ENCODE peak calls at places on chromosomes 13 and 19, in nine cellular contexts. One of them, this sample, is unnamed.

GRCh38 chr19:41308450-41309224 is 1.3 kb upstream of the CCDC97 start:
- DNase-seq in stomach: peak; percentile 98
- DNase-seq in psoas muscle: peak; percentile 93
- DNase-seq in fibroblast of lung: peak; percentile 74
- DNase-seq in GM06990: peak; percentile 56
- DNase-seq in DND-41: peak; percentile 87
- DNase-seq in OCI-LY7: peak; percentile 86
- DNase-seq in cardiac muscle cell: peak; percentile 94
- DNase-seq in fibroblast of the aortic adventitia: peak; percentile 93
- DNase-seq in this sample: peak; percentile 92

GRCh38 chr13:60226507-60226906 is 62.8 kb upstream of the DIAPH3 start:
- DNase-seq in stomach: no peak
- DNase-seq in psoas muscle: no peak
- DNase-seq in fibroblast of lung: peak; percentile 14
- DNase-seq in GM06990: no peak
- DNase-seq in DND-41: no peak
- DNase-seq in OCI-LY7: peak; percentile 3
- DNase-seq in cardiac muscle cell: peak; percentile 53
- DNase-seq in fibroblast of the aortic adventitia: peak; percentile 25
- DNase-seq in this sample: peak; percentile 20

GRCh38 chr13:43558942-43559341 is 227.8 kb downstream of the ENOX1 start:
- DNase-seq in stomach: no peak
- DNase-seq in psoas muscle: no peak
- DNase-seq in fibroblast of lung: no peak
- DNase-seq in GM06990: no peak
- DNase-seq in DND-41: no peak
- DNase-seq in OCI-LY7: no peak
- DNase-seq in cardiac muscle cell: no peak
- DNase-seq in fibroblast of the aortic adventitia: peak; percentile 50
- DNase-seq in this sample: no peak

GRCh38 chr13:43072394-43072793 is 49.0 kb downstream of the DNAJC15 start:
- DNase-seq in stomach: no peak
- DNase-seq in psoas muscle: peak; percentile 61
- DNase-seq in fibroblast of lung: no peak
- DNase-seq in GM06990: no peak
- DNase-seq in DND-41: no peak
- DNase-seq in OCI-LY7: no peak
- DNase-seq in cardiac muscle cell: peak; percentile 58
- DNase-seq in fibroblast of the aortic adventitia: no peak
- DNase-seq in this sample: no peak

GRCh38 chr13:55439450-55439849 is 1701.3 kb upstream of the PRR20A start:
- DNase-seq in stomach: no peak
- DNase-seq in psoas muscle: no peak
- DNase-seq in fibroblast of lung: no peak
- DNase-seq in GM06990: no peak
- DNase-seq in DND-41: no peak
- DNase-seq in OCI-LY7: no peak
- DNase-seq in cardiac muscle cell: no peak
- DNase-seq in fibroblast of the aortic adventitia: no peak
- DNase-seq in this sample: no peak

GRCh38 chr13:113029487-113030258 is 60.7 kb downstream of the MCF2L start:
- DNase-seq in stomach: peak; percentile 53
- DNase-seq in psoas muscle: no peak
- DNase-seq in fibroblast of lung: no peak
- DNase-seq in GM06990: peak; percentile 38
- DNase-seq in DND-41: peak; percentile 60
- DNase-seq in OCI-LY7: peak; percentile 34
- DNase-seq in cardiac muscle cell: peak; percentile 18
- DNase-seq in fibroblast of the aortic adventitia: no peak
- DNase-seq in this sample: peak; percentile 8

GRCh38 chr19:3857449-3858003 is 11.3 kb downstream of the ZFR2 start:
- DNase-seq in stomach: no peak
- DNase-seq in psoas muscle: no peak
- DNase-seq in fibroblast of lung: no peak
- DNase-seq in GM06990: peak; percentile 67
- DNase-seq in DND-41: peak; percentile 16
- DNase-seq in OCI-LY7: peak; percentile 39
- DNase-seq in cardiac muscle cell: no peak
- DNase-seq in fibroblast of the aortic adventitia: no peak
- DNase-seq in this sample: peak; percentile 79

GRCh38 chr13:85970727-85971126 is 171.5 kb upstream of the SLITRK6 start:
- DNase-seq in stomach: no peak
- DNase-seq in psoas muscle: no peak
- DNase-seq in fibroblast of lung: no peak
- DNase-seq in GM06990: no peak
- DNase-seq in DND-41: no peak
- DNase-seq in OCI-LY7: no peak
- DNase-seq in cardiac muscle cell: peak; percentile 17
- DNase-seq in fibroblast of the aortic adventitia: peak; percentile 4
- DNase-seq in this sample: no peak

GRCh38 chr13:28851422-28851821 is 31.3 kb downstream of the MTUS2 start:
- DNase-seq in stomach: no peak
- DNase-seq in psoas muscle: no peak
- DNase-seq in fibroblast of lung: no peak
- DNase-seq in GM06990: no peak
- DNase-seq in DND-41: no peak
- DNase-seq in OCI-LY7: no peak
- DNase-seq in cardiac muscle cell: no peak
- DNase-seq in fibroblast of the aortic adventitia: no peak
- DNase-seq in this sample: no peak

GRCh38 chr13:93368705-93369104 is 142.1 kb downstream of the GPC6 start:
- DNase-seq in stomach: no peak
- DNase-seq in psoas muscle: no peak
- DNase-seq in fibroblast of lung: no peak
- DNase-seq in GM06990: no peak
- DNase-seq in DND-41: no peak
- DNase-seq in OCI-LY7: no peak
- DNase-seq in cardiac muscle cell: no peak
- DNase-seq in fibroblast of the aortic adventitia: no peak
- DNase-seq in this sample: no peak

GRCh38 chr19:33022472-33023116 is 42.1 kb downstream of the RHPN2 start:
- DNase-seq in stomach: no peak
- DNase-seq in psoas muscle: no peak
- DNase-seq in fibroblast of lung: no peak
- DNase-seq in GM06990: no peak
- DNase-seq in DND-41: no peak
- DNase-seq in OCI-LY7: no peak
- DNase-seq in cardiac muscle cell: no peak
- DNase-seq in fibroblast of the aortic adventitia: no peak
- DNase-seq in this sample: no peak

GRCh38 chr19:48461651-48461981 is 6.2 kb downstream of the KCNJ14 start:
- DNase-seq in stomach: no peak
- DNase-seq in psoas muscle: no peak
- DNase-seq in fibroblast of lung: no peak
- DNase-seq in GM06990: no peak
- DNase-seq in DND-41: no peak
- DNase-seq in OCI-LY7: no peak
- DNase-seq in cardiac muscle cell: no peak
- DNase-seq in fibroblast of the aortic adventitia: no peak
- DNase-seq in this sample: no peak

GRCh38 chr13:48155850-48156249 is 60.9 kb upstream of the MED4 start:
- DNase-seq in stomach: no peak
- DNase-seq in psoas muscle: no peak
- DNase-seq in fibroblast of lung: peak; percentile 73
- DNase-seq in GM06990: peak; percentile 36
- DNase-seq in DND-41: peak; percentile 25
- DNase-seq in OCI-LY7: no peak
- DNase-seq in cardiac muscle cell: peak; percentile 69
- DNase-seq in fibroblast of the aortic adventitia: peak; percentile 61
- DNase-seq in this sample: peak; percentile 42

GRCh38 chr13:48156466-48156865 is 61.6 kb upstream of the MED4 start:
- DNase-seq in stomach: peak; percentile 30
- DNase-seq in psoas muscle: no peak
- DNase-seq in fibroblast of lung: no peak
- DNase-seq in GM06990: no peak
- DNase-seq in DND-41: peak; percentile 85
- DNase-seq in OCI-LY7: peak; percentile 27
- DNase-seq in cardiac muscle cell: no peak
- DNase-seq in fibroblast of the aortic adventitia: no peak
- DNase-seq in this sample: peak; percentile 46

GRCh38 chr13:48151766-48152165 is 56.9 kb upstream of the MED4 start:
- DNase-seq in stomach: no peak
- DNase-seq in psoas muscle: no peak
- DNase-seq in fibroblast of lung: peak; percentile 53
- DNase-seq in GM06990: no peak
- DNase-seq in DND-41: no peak
- DNase-seq in OCI-LY7: no peak
- DNase-seq in cardiac muscle cell: no peak
- DNase-seq in fibroblast of the aortic adventitia: no peak
- DNase-seq in this sample: no peak

GRCh38 chr13:48153186-48153585 is 58.3 kb upstream of the MED4 start:
- DNase-seq in stomach: no peak
- DNase-seq in psoas muscle: no peak
- DNase-seq in fibroblast of lung: no peak
- DNase-seq in GM06990: no peak
- DNase-seq in DND-41: no peak
- DNase-seq in OCI-LY7: no peak
- DNase-seq in cardiac muscle cell: no peak
- DNase-seq in fibroblast of the aortic adventitia: no peak
- DNase-seq in this sample: no peak

DNA sequence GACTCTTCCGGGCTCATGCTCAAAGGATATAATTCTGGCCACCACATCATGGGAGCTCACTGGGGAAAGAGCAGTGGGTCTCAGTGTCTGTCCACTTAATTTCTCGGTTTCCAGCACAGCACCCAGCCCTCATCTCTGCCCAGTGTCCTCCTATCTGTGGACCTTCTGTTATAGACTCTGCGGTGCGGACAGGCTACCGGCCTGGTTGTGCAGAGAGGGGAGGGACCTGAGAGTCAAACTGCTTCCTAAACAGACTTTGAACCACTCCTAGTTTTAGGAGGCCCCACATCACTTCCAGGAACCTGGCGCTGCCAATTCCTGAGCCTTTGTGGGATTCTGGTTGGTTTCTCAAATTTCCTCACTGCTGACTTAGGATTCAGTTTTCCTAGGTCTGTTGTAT is 59.8 kb upstream of the MED4 start:
- DNase-seq in stomach: no peak
- DNase-seq in psoas muscle: no peak
- DNase-seq in fibroblast of lung: no peak
- DNase-seq in GM06990: no peak
- DNase-seq in DND-41: no peak
- DNase-seq in OCI-LY7: no peak
- DNase-seq in cardiac muscle cell: no peak
- DNase-seq in fibroblast of the aortic adventitia: no peak
- DNase-seq in this sample: no peak
- H3K4me3 ChIP-seq in stomach: no peak overlapping the region
- H3K4me3 ChIP-seq in psoas muscle: no peak overlapping the region
- H3K4me3 ChIP-seq in fibroblast of lung: no peak overlapping the region
- H3K4me3 ChIP-seq in GM06990: no peak overlapping the region
- H3K4me3 ChIP-seq in DND-41: no peak overlapping the region
- H3K4me3 ChIP-seq in OCI-LY7: no peak overlapping the region
- H3K4me3 ChIP-seq in cardiac muscle cell: no peak overlapping the region
- H3K4me3 ChIP-seq in fibroblast of the aortic adventitia: no peak overlapping the region
- H3K4me3 ChIP-seq in this sample: no peak overlapping the region

GRCh38 chr13:99702687-99703319 is 201.5 kb downstream of the TM9SF2 start:
- DNase-seq in stomach: no peak
- DNase-seq in psoas muscle: no peak
- DNase-seq in fibroblast of lung: no peak
- DNase-seq in GM06990: no peak
- DNase-seq in DND-41: no peak
- DNase-seq in OCI-LY7: no peak
- DNase-seq in cardiac muscle cell: no peak
- DNase-seq in fibroblast of the aortic adventitia: no peak
- DNase-seq in this sample: no peak
- TF ChIP-seq CTCF in stomach: no peak
- TF ChIP-seq CTCF in psoas muscle: no peak
- TF ChIP-seq CTCF in fibroblast of lung: no peak
- TF ChIP-seq CTCF in GM06990: no peak
- TF ChIP-seq CTCF in DND-41: no peak
- TF ChIP-seq CTCF in OCI-LY7: no peak
- TF ChIP-seq CTCF in cardiac muscle cell: no peak
- TF ChIP-seq CTCF in fibroblast of the aortic adventitia: no peak
- TF ChIP-seq CTCF in this sample: no peak

DNA sequence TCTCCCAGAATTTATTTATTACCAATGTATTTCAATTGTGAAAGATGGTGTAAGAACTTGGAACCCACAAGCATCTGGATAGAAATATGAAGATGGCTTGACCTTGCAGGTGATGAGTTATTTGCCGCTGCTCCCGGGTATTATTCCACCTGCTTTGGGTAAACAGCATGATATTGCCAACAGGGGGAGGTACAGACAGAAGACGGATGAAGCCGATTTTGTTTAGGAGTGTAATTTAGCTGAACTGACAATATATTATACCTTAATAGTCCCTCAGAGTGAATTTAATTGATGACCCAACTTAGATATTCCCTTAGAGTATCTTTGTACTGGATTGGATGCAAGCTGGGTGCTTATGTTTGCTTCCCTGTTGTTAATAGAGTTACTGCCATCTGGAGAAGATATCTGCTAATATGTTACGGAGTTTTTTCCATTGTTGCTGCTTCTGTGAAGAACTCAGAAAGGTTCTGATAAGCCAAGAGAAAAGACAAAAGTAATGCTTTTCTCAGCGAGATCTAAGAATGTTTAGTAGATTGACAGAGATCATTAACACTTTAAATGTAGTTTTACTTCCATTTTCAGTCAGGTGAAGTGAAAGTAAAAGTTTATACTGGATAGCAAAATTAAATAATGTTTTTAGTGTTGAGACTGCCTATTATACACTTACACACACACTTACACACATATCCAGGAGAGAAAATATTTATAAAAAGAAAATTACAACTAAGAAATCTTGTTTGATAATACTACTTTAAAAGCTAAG is 2220.8 kb upstream of the PCDH20 start:
- DNase-seq in stomach: no peak
- DNase-seq in psoas muscle: no peak
- DNase-seq in fibroblast of lung: no peak
- DNase-seq in GM06990: peak; percentile 2
- DNase-seq in DND-41: peak; percentile 7
- DNase-seq in OCI-LY7: no peak
- DNase-seq in cardiac muscle cell: no peak
- DNase-seq in fibroblast of the aortic adventitia: no peak
- DNase-seq in this sample: peak; percentile 10
- H3K4me3 ChIP-seq in stomach: peak overlapping the region; percentile 33
- H3K4me3 ChIP-seq in psoas muscle: peak overlapping the region; percentile 1
- H3K4me3 ChIP-seq in fibroblast of lung: peak overlapping the region; percentile 49
- H3K4me3 ChIP-seq in GM06990: peak overlapping the region; percentile 57
- H3K4me3 ChIP-seq in DND-41: peak overlapping the region; percentile 53
- H3K4me3 ChIP-seq in OCI-LY7: no peak overlapping the region
- H3K4me3 ChIP-seq in cardiac muscle cell: no peak overlapping the region
- H3K4me3 ChIP-seq in fibroblast of the aortic adventitia: no peak overlapping the region
- H3K4me3 ChIP-seq in this sample: peak overlapping the region; percentile 48

DNA sequence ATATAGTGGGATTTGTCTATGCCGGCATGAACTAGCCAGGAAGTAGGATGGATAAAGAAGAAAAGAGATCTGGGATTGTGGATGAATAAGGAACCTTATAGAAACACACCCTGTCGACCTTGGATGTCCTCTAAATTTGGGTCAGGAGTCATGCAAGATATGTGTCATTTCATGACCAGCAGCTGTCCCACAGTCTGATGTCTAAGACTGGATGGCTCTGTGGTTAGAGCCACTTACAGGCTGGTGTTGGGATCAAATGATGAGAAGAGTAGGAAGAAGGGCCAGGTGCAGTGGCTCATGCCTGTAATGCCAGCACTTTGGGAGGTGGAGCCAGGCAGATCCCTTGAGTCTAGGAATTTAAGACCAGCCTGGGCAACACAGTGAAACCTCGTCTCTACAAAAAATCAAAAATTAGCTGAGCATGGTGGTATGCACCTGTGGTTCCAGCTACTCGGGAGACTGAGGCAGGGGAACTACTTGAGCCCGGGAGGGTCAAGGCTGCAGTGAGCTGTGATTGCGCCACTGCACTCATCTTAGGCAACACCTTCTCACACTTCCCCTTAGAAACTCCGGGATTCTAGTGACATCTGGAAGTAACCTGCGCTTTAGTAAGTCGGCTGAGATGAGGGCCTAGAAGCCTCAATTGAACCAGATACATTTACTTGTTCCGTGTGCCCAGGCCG is 30.8 kb downstream of the TMED1 start:
- DNase-seq in stomach: peak; percentile 34
- DNase-seq in psoas muscle: no peak
- DNase-seq in fibroblast of lung: no peak
- DNase-seq in GM06990: no peak
- DNase-seq in DND-41: no peak
- DNase-seq in OCI-LY7: no peak
- DNase-seq in cardiac muscle cell: no peak
- DNase-seq in fibroblast of the aortic adventitia: no peak
- DNase-seq in this sample: no peak
- TF ChIP-seq CTCF in stomach: no peak
- TF ChIP-seq CTCF in psoas muscle: no peak
- TF ChIP-seq CTCF in fibroblast of lung: no peak
- TF ChIP-seq CTCF in GM06990: no peak
- TF ChIP-seq CTCF in DND-41: no peak
- TF ChIP-seq CTCF in OCI-LY7: no peak
- TF ChIP-seq CTCF in cardiac muscle cell: no peak
- TF ChIP-seq CTCF in fibroblast of the aortic adventitia: no peak
- TF ChIP-seq CTCF in this sample: no peak